ENCODE peak calls at places on chromosomes 12 and 14, in four cellular contexts. D, Y, E and V are unnamed samples.

GRCh38 chr12:110179291-110179690 is 55.1 kb downstream of the IFT81 start:
- DNase-seq in D (no peak), Y (peak), E (no peak), V (no peak)

GRCh38 chr12:75690556-75690955 is 179.1 kb upstream of the KRR1 start:
- DNase-seq in Y (peak), D (no peak), E (no peak), V (no peak)

GRCh38 chr12:11649413-11650278 is at the start of gene ETV6:
- DNase-seq in Y (peak), E (peak), D (peak), V (peak)

GRCh38 chr12:52748578-52748977 is 28.6 kb downstream of the KRT76 start:
- DNase-seq in D (no peak), E (no peak), Y (no peak), V (no peak)

GRCh38 chr14:75279739-75280447 is 1.3 kb downstream of the FOS start:
- DNase-seq in Y (peak), D (no peak), E (peak), V (no peak)

GRCh38 chr14:103143535-103143934 is 20.3 kb downstream of the TNFAIP2 start:
- DNase-seq in Y (peak), D (no peak), E (no peak), V (no peak)

GRCh38 chr14:102043251-102044025 is 43.4 kb downstream of the HSP90AA1 start:
- DNase-seq in Y (no peak), D (no peak), E (no peak), V (no peak)

GRCh38 chr14:54252072-54252730 is 144.6 kb upstream of the CDKN3 start:
- DNase-seq in Y (peak), D (no peak), E (no peak), V (no peak)

GRCh38 chr14:65846469-65846868 is 433.9 kb downstream of the FUT8 start:
- DNase-seq in E (no peak), Y (no peak), D (peak), V (no peak)

GRCh38 chr12:89355243-89356068 is 3.2 kb upstream of the DUSP6 start:
- DNase-seq in D (no peak), Y (no peak), E (no peak), V (no peak)

GRCh38 chr12:5768171-5768879 is 176.7 kb downstream of the ANO2 start:
- DNase-seq in E (no peak), D (no peak), Y (no peak), V (no peak)

GRCh38 chr12:61365001-61365400 is 895.2 kb upstream of the USP15 start:
- DNase-seq in D (no peak), E (no peak), Y (no peak), V (no peak)

GRCh38 chr12:93741741-93742085 is 64.5 kb downstream of the CRADD start:
- DNase-seq in D (peak), Y (peak), E (peak), V (peak)

GRCh38 chr12:57496822-57497221 is 9.0 kb downstream of the MARS1 start:
- DNase-seq in Y (no peak), E (no peak), D (no peak), V (no peak)

GRCh38 chr12:57498571-57498970 is 10.7 kb downstream of the MARS1 start:
- DNase-seq in D (no peak), E (no peak), Y (no peak), V (no peak)

GRCh38 chr12:57500213-57500612 is 12.3 kb downstream of the MARS1 start:
- DNase-seq in Y (no peak), D (no peak), E (no peak), V (no peak)

GRCh38 chr12:57497223-57498142 is 9.6 kb downstream of the MARS1 start:
- DNase-seq in Y (no peak), D (no peak), E (no peak), V (no peak)

GRCh38 chr12:57498143-57498524 is 10.3 kb downstream of the MARS1 start:
- DNase-seq in D (no peak), Y (no peak), E (no peak), V (no peak)
- TF ChIP-seq CTCF in D (no peak), Y (peak), E (no peak), V (no peak)

GRCh38 chr12:40446385-40446784 is 221.6 kb downstream of the LRRK2 start:
- DNase-seq in D (peak), E (no peak), Y (no peak), V (no peak)
- TF ChIP-seq CTCF in D (peak), E (peak), Y (peak), V (peak)

GRCh38 chr14:95227279-95227860 is 70.0 kb upstream of the DICER1 start:
- DNase-seq in Y (peak), D (no peak), E (peak), V (no peak)

GRCh38 chr14:95226801-95227200 is 69.5 kb upstream of the DICER1 start:
- DNase-seq in E (peak), Y (no peak), D (no peak), V (no peak)

GRCh38 chr14:95231966-95232365 is 74.6 kb upstream of the DICER1 start:
- DNase-seq in D (no peak), E (no peak), Y (no peak), V (no peak)

GRCh38 chr14:95228240-95228639 is 70.9 kb upstream of the DICER1 start:
- DNase-seq in D (no peak), Y (no peak), E (no peak), V (no peak)

DNA sequence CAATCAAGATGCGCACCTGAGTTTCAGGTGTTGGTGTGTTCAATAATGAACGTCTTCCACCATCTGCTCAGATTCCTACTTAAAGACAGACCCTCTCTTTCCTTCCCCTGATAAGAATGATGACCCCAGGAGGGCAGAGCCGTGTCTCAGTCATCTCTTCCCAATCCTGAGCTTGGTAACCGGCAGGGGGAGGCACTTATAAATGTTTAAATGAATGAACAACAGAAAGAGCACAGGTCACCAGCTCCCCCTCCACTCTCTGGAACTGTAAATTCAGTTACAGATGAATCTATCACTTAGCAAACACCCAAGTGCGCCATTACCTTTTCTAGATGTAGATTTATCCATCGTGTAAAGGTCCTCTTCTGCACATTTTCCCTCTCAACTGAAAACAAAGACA is 72.4 kb upstream of the DICER1 start:
- DNase-seq in Y (no peak), E (no peak), D (no peak), V (no peak)
- TF ChIP-seq CTCF in Y (peak), E (no peak), D (no peak), V (no peak)

DNA sequence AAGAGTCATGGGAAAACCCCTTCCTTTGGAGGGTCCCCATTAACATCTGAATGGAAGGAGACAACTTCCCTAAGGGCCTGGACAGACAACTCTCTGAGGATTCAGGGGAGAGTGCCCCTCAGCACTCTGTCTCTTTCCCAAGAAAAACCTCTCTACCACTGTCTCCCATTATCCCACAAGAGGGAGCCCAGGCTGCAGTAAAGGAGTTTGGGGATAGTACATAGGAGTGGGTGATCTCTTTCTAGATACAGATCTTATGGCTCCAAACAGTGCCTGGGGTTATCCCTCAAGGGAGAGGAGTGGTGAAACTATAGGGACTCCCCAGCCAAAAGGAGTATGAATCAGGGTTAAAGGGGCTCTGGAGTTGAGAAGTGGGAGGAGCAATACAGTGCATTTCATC is 6.1 kb downstream of the WNT10B start:
- DNase-seq in E (no peak), D (no peak), Y (peak), V (no peak)
- TF ChIP-seq CTCF in E (no peak), D (no peak), Y (peak), V (peak)

GRCh38 chr12:989751-990278 is 1.2 kb upstream of the ERC1 start:
- DNase-seq in E (peak), D (no peak), Y (peak), V (no peak)
- TF ChIP-seq CTCF in E (no peak), D (no peak), Y (no peak), V (no peak)

DNA sequence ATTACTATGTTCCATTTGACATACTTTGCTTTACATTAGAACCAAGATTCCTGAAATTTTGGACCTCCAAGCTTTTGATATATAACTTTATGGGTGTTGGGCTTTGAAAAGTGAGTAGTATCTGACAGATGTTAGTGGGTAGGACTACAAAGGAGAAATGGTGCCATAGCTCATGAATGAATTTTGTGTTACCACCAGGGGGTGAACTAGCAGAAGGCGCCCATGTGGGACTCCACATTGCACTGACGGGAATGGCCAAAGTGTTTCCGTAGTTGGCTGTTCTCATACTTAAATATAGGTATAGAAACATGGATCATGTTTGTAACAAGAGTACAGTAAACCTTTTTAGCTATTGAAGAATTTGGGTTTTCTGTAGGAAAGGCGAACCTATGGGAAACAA is 337.5 kb downstream of the FLRT2 start:
- DNase-seq in Y (no peak), D (no peak), E (no peak), V (no peak)
- TF ChIP-seq CTCF in Y (no peak), D (peak), E (peak), V (peak)

GRCh38 chr14:38016497-38016896 is 191.2 kb upstream of the SSTR1 start:
- DNase-seq in D (no peak), Y (peak), E (no peak), V (no peak)
- TF ChIP-seq CTCF in D (peak), Y (peak), E (no peak), V (peak)

GRCh38 chr14:104177411-104177810 is 39.0 kb downstream of the KIF26A start:
- DNase-seq in D (no peak), E (no peak), Y (no peak), V (no peak)
- TF ChIP-seq CTCF in D (no peak), E (no peak), Y (no peak), V (no peak)